ENCODE peak calls at places on chromosome 6, in five cellular contexts. M, Z, D, C and S are unnamed samples. For H3K4me1, the result is how much of the 10 kb centered on the place peaks cover.

GRCh38 chr6:81362246-81362645 is 390.2 kb downstream of the TENT5A start:
- DNase-seq in M (no peak), Z (no peak), D (no peak), C (no peak), S (no peak)

GRCh38 chr6:33967966-33968724 is 164.3 kb upstream of the MLN start:
- DNase-seq in M (no peak), Z (no peak), D (no peak), C (peak), S (no peak)

GRCh38 chr6:153167026-153167891 is 36.2 kb upstream of the RGS17 start:
- DNase-seq in M (peak), Z (no peak), D (no peak), C (no peak), S (no peak)

GRCh38 chr6:71349976-71350615 is 61.5 kb downstream of the OGFRL1 start:
- DNase-seq in M (no peak), Z (no peak), D (no peak), C (no peak), S (no peak)

GRCh38 chr6:9064156-9064555 is 628.8 kb upstream of the SLC35B3 start:
- DNase-seq in M (no peak), Z (no peak), D (no peak), C (no peak), S (no peak)

GRCh38 chr6:145534986-145535385 is 200.3 kb downstream of the EPM2A start:
- DNase-seq in M (no peak), Z (no peak), D (no peak), C (no peak), S (no peak)

GRCh38 chr6:40476673-40477072 is 110.5 kb downstream of the LRFN2 start:
- DNase-seq in M (no peak), Z (no peak), D (no peak), C (no peak), S (no peak)

GRCh38 chr6:135053433-135053832 is 1.2 kb downstream of the HBS1L start:
- DNase-seq in M (no peak), Z (no peak), D (no peak), C (no peak), S (no peak)

GRCh38 chr6:87277123-87277522 is 45.3 kb upstream of the SMIM8 start:
- DNase-seq in M (no peak), Z (peak), D (no peak), C (peak), S (no peak)

GRCh38 chr6:119215309-119215708 is 134.3 kb downstream of the MAN1A1 start:
- DNase-seq in M (no peak), Z (no peak), D (no peak), C (no peak), S (no peak)

GRCh38 chr6:141218583-141218982 is 914.1 kb upstream of the GJE1 start:
- DNase-seq in M (no peak), Z (no peak), D (no peak), C (no peak), S (no peak)

GRCh38 chr6:159729598-159729997 is 2.3 kb downstream of the WTAP start:
- DNase-seq in M (no peak), Z (peak), D (no peak), C (peak), S (no peak)

GRCh38 chr6:10314163-10314955 is 100.5 kb downstream of the TFAP2A start:
- DNase-seq in M (no peak), Z (no peak), D (no peak), C (no peak), S (no peak)

GRCh38 chr6:82363368-82364086 is at the start of gene TPBG:
- DNase-seq in M (peak), Z (no peak), D (peak), C (peak), S (peak)

GRCh38 chr6:89385156-89385667 is 26.9 kb downstream of the RRAGD start:
- DNase-seq in M (peak), Z (no peak), D (no peak), C (no peak), S (no peak)

DNA sequence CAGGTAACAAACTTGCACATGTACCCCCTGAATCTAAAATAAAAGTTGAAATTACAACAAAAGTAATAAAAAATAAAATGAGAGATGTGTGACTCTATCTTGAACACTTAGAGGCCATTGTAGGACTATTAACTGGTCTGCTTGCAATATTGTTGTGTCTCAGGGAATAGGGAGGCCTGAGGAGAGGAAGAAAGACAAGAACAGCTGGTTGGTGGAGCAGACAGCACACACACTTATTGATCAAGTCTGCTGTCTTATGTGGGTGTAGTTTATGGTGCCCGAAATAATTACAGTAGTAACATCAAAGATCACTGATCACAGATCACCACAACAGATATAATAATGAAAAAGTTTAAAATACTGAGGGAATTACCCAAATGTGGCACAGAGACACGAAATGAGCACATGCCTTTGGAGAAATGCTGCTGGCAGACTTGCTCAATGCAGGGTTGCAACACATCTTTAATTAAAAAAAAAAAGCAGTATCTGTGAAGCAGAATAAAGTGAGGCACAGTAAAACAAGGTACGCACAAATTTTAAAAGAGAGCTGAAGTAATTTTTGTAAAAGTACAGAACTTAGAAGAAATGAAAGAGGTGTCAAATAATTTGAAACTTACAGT is 110.1 kb upstream of the HDAC2 start:
- DNase-seq in M (no peak), Z (no peak), D (no peak), C (no peak), S (no peak)
- H3K4me3 ChIP-seq in M (no peak), Z (no peak), D (no peak), C (no peak), S (no peak)

GRCh38 chr6:14396826-14397517 is 279.4 kb downstream of the CD83 start:
- DNase-seq in M (no peak), Z (no peak), D (no peak), C (peak), S (peak)
- TF ChIP-seq CTCF in M (no peak), Z (peak), D (no peak), C (peak), S (no peak)

GRCh38 chr6:131688286-131688685 is 12.9 kb downstream of the OR2A4 start:
- DNase-seq in M (no peak), Z (no peak), D (no peak), C (no peak), S (no peak)

GRCh38 chr6:131683479-131683878 is 17.7 kb downstream of the OR2A4 start:
- DNase-seq in M (peak), Z (peak), D (no peak), C (no peak), S (no peak)

GRCh38 chr6:131682427-131682826 is 18.8 kb downstream of the OR2A4 start:
- DNase-seq in M (no peak), Z (no peak), D (no peak), C (no peak), S (no peak)

GRCh38 chr6:131685266-131685780 is 15.9 kb downstream of the OR2A4 start:
- DNase-seq in M (no peak), Z (no peak), D (no peak), C (no peak), S (no peak)

GRCh38 chr6:131687022-131687421 is 14.2 kb downstream of the OR2A4 start:
- DNase-seq in M (no peak), Z (no peak), D (no peak), C (no peak), S (no peak)
- H3K4me1 ChIP-seq in M (under half), Z (under half), D (under half), C (under half), S (under half)

GRCh38 chr6:168309183-168309582 is 10.4 kb downstream of the DACT2 start:
- DNase-seq in M (no peak), Z (no peak), D (no peak), C (no peak), S (no peak)

GRCh38 chr6:168308390-168309144 is 11.0 kb downstream of the DACT2 start:
- DNase-seq in M (no peak), Z (no peak), D (no peak), C (no peak), S (no peak)

GRCh38 chr6:168310945-168311344 is 8.6 kb downstream of the DACT2 start:
- DNase-seq in M (no peak), Z (no peak), D (no peak), C (no peak), S (no peak)

GRCh38 chr6:168311410-168312124 is 8.0 kb downstream of the DACT2 start:
- DNase-seq in M (no peak), Z (no peak), D (no peak), C (no peak), S (no peak)

GRCh38 chr6:168309997-168310396 is 9.6 kb downstream of the DACT2 start:
- DNase-seq in M (no peak), Z (no peak), D (no peak), C (no peak), S (no peak)
- H3K4me3 ChIP-seq in M (no peak), Z (no peak), D (no peak), C (no peak), S (no peak)

DNA sequence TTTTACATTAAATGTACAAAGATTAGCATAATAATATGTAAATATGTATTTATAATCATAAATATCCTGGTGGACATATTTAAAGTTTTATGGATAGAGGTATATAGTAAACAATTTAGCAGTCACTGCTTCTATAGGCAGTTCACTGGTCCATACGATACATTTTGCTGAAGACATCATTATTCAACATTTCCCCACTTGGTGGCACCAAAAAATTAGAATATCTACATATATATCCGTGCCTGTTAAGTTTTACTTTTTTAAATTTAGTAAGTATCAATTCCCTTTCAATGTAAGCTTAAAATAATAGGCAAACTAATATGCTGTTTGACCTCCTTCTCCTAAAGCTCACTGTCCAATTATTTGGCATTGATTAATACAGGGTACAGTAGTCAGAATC is 64.2 kb downstream of the LMBRD1 start:
- DNase-seq in M (no peak), Z (peak), D (no peak), C (no peak), S (no peak)
- TF ChIP-seq CTCF in M (peak), Z (peak), D (no peak), C (peak), S (no peak)

GRCh38 chr6:149334201-149334600 is 16.7 kb downstream of the TAB2 start:
- DNase-seq in M (no peak), Z (no peak), D (no peak), C (no peak), S (no peak)

GRCh38 chr6:149336529-149336928 is 19.0 kb downstream of the TAB2 start:
- DNase-seq in M (no peak), Z (no peak), D (no peak), C (peak), S (no peak)

GRCh38 chr6:149332602-149333311 is 15.2 kb downstream of the TAB2 start:
- DNase-seq in M (no peak), Z (no peak), D (no peak), C (no peak), S (no peak)

GRCh38 chr6:149335924-149336323 is 18.4 kb downstream of the TAB2 start:
- DNase-seq in M (no peak), Z (no peak), D (no peak), C (no peak), S (no peak)

GRCh38 chr6:149334682-149335160 is 17.2 kb downstream of the TAB2 start:
- DNase-seq in M (peak), Z (no peak), D (no peak), C (no peak), S (peak)
- H3K4me1 ChIP-seq in M (half or more), Z (under half), D (half or more), C (half or more), S (half or more)

GRCh38 chr6:125773387-125774341 is 17.1 kb upstream of the NCOA7 start:
- DNase-seq in M (no peak), Z (no peak), D (no peak), C (no peak), S (no peak)
- H3K4me3 ChIP-seq in M (no peak), Z (no peak), D (no peak), C (no peak), S (no peak)